ENCODE peak calls at places on chromosomes 4 and X, in six cellular contexts. J is A549; C is hypothalamus; K is upper lobe of right lung; M is amygdala; B is activated CD4-positive, alpha-beta memory T cell treated with anti-CD3 and anti-CD28 coated beads, Interleukin-2, amount 10 ng/mL, durations not matched to agents 7 days and 5 days. H is an unnamed sample.
A peak's percentile ranks its signal among the peaks of the same experiment; 100 is the strongest.

GRCh38 chr4:165016971-165017370 is 14.8 kb upstream of the TRIM60 start:
- DNase-seq in J (peak; percentile 1), C (no peak), K (no peak), M (no peak), B (no peak), H (no peak)

GRCh38 chr4:39825741-39826231 is 127.8 kb downstream of the UBE2K start:
- DNase-seq in J (peak; percentile 23), C (no peak), K (no peak), M (no peak), B (no peak), H (no peak)

GRCh38 chr4:110091426-110091825 is 107.0 kb downstream of the ELOVL6 start:
- DNase-seq in J (no peak), C (no peak), K (no peak), M (no peak), B (no peak), H (no peak)

GRCh38 chrX:41241962-41242361 is 92.0 kb upstream of the DDX3X start:
- DNase-seq in J (no peak), C (no peak), K (no peak), M (no peak), B (no peak), H (no peak)

GRCh38 chr4:114598191-114599121 is at the start of gene UGT8:
- DNase-seq in J (no peak), C (peak; percentile 11), K (peak; percentile 85), M (peak; percentile 74), B (peak; percentile 35), H (peak; percentile 72)

GRCh38 chrX:31397119-31397518 is 325.3 kb upstream of the FTHL17 start:
- DNase-seq in J (no peak), C (no peak), K (no peak), M (no peak), B (no peak), H (no peak)

GRCh38 chrX:115988825-115989224 is 181.7 kb upstream of the AGTR2 start:
- DNase-seq in J (no peak), C (no peak), K (no peak), M (no peak), B (no peak), H (no peak)

GRCh38 chr4:16995451-16995850 is 97.0 kb upstream of the LDB2 start:
- DNase-seq in J (no peak), C (no peak), K (no peak), M (no peak), B (no peak), H (no peak)

GRCh38 chrX:135185795-135186443 is 14.7 kb upstream of the CT55 start:
- DNase-seq in J (peak; percentile 34), C (no peak), K (no peak), M (no peak), B (peak; percentile 25), H (peak; percentile 14)

GRCh38 chrX:47489507-47490275 is 6.7 kb upstream of the ZNF41 start:
- DNase-seq in J (no peak), C (no peak), K (no peak), M (no peak), B (no peak), H (no peak)

GRCh38 chrX:39869846-39870601 is 227.7 kb downstream of the BCOR start:
- DNase-seq in J (peak; percentile 10), C (no peak), K (no peak), M (no peak), B (peak; percentile 83), H (no peak)

GRCh38 chrX:28920141-28920540 is 332.9 kb downstream of the IL1RAPL1 start:
- DNase-seq in J (no peak), C (no peak), K (no peak), M (no peak), B (no peak), H (no peak)